ENCODE peak calls at places on chromosomes 6 and 20, in ten cellular contexts. A is thyroid gland, B is ovary, D is IMR-90, C is stomach, U is right lobe of liver, J is HCT116, S is heart left ventricle, Y is endothelial cell of umbilical vein, M is A549. X is an unnamed sample.

GRCh38 chr6:22320750-22321149 is 23.9 kb upstream of the PRL start:
- DNase-seq in U (no peak), B (no peak), Y (peak), D (peak), J (peak), S (no peak), M (peak), C (no peak), A (no peak), X (no peak)

GRCh38 chr6:27836080-27836782 is 76.0 kb downstream of the OR2B2 start:
- DNase-seq in C (no peak), S (no peak), J (no peak), D (no peak), B (no peak), U (no peak), M (no peak), Y (peak), A (no peak), X (no peak)

GRCh38 chr20:8433286-8433685 is 301.2 kb downstream of the PLCB1 start:
- DNase-seq in D (no peak), S (no peak), B (no peak), U (no peak), A (no peak), Y (no peak), J (no peak), M (no peak), C (no peak), X (no peak)

GRCh38 chr6:24004062-24004461 is 122.0 kb upstream of the NRSN1 start:
- DNase-seq in C (no peak), U (no peak), S (no peak), Y (no peak), D (no peak), B (no peak), A (no peak), J (no peak), M (no peak), X (no peak)

GRCh38 chr6:116507324-116507723 is 4.1 kb upstream of the CALHM5 start:
- DNase-seq in Y (no peak), C (no peak), U (no peak), D (peak), J (no peak), M (no peak), B (no peak), A (no peak), S (no peak), X (no peak)

GRCh38 chr20:11111191-11111590 is 437.4 kb upstream of the JAG1 start:
- DNase-seq in Y (peak), D (peak), B (no peak), J (no peak), S (no peak), A (no peak), C (no peak), U (no peak), M (no peak), X (no peak)

GRCh38 chr6:30264731-30265130 is 51.5 kb upstream of the TRIM26 start:
- DNase-seq in U (no peak), Y (no peak), B (no peak), A (no peak), J (no peak), D (peak), S (no peak), M (no peak), C (no peak), X (no peak)

GRCh38 chr20:31670371-31671228 is 32.9 kb downstream of the COX4I2 start:
- DNase-seq in S (peak), A (peak), Y (no peak), U (peak), J (no peak), M (no peak), B (no peak), D (peak), C (peak), X (no peak)

GRCh38 chr6:7108196-7108963 is 619 bp downstream of the RREB1 start:
- DNase-seq in S (peak), B (no peak), M (peak), U (peak), D (peak), Y (peak), A (peak), C (peak), J (no peak), X (peak)
- TF ChIP-seq POLR2A in S (peak), B (no peak), M (no peak), U (peak), D (no peak), Y (peak), A (peak), C (no peak), J (no peak), X (no peak)

GRCh38 chr6:17928514-17929430 is 58.7 kb downstream of the KIF13A start:
- DNase-seq in B (no peak), D (peak), M (no peak), U (no peak), Y (peak), S (no peak), A (no peak), C (no peak), J (no peak), X (no peak)
- H3K27ac ChIP-seq in B (no peak), D (peak), M (peak), U (peak), Y (peak), S (peak), A (peak), C (peak), J (no peak), X (no peak)

DNA sequence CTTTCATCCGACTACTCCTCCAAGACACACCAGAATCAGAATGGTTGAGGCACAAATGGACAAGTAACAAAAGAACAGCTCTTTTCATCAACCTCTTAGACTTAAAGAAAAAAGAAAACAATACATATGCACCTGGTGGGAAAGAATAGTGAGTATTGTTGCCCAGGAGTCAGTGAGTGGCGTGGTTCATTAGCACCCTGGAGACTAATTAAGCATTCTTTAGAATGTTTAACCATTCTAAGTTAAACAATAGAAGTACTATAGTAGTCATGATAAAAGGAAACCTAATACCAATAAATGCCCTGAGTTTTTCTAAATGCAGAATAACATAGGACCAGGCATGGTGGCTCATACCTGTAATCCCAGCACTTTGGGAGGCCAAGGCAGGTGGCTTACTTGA is 16.9 kb downstream of the ZNF292 start:
- DNase-seq in D (no peak), J (no peak), U (no peak), Y (no peak), C (no peak), B (no peak), S (no peak), M (no peak), A (no peak), X (no peak)
- TF ChIP-seq CTCF in D (no peak), J (no peak), U (no peak), Y (no peak), C (no peak), B (no peak), S (no peak), M (no peak), A (no peak), X (no peak)

DNA sequence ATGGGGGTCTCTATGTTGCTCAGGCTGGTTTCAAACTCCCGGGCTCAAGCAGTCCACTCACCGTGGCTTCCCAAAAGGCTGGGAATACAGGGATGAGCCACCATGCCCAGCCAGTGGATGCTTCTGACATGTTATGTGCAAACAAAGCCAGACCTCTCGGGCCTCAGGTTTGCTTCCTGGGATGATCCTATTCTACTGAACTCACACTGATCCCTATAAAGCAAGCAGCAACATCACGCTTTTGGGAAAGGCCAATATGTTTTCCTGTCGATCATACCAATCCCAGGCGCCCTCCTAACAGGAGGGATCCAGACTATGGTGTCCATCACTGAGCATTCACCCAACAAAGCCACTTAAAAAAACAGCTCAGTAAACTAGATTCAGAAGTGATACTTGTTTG is 60.2 kb downstream of the CSE1L start:
- DNase-seq in U (no peak), B (no peak), C (no peak), Y (no peak), D (no peak), M (no peak), S (no peak), A (no peak), J (no peak), X (no peak)
- TF ChIP-seq POLR2A in U (no peak), B (no peak), C (no peak), Y (no peak), D (no peak), M (no peak), S (no peak), A (no peak), J (no peak), X (no peak)

DNA sequence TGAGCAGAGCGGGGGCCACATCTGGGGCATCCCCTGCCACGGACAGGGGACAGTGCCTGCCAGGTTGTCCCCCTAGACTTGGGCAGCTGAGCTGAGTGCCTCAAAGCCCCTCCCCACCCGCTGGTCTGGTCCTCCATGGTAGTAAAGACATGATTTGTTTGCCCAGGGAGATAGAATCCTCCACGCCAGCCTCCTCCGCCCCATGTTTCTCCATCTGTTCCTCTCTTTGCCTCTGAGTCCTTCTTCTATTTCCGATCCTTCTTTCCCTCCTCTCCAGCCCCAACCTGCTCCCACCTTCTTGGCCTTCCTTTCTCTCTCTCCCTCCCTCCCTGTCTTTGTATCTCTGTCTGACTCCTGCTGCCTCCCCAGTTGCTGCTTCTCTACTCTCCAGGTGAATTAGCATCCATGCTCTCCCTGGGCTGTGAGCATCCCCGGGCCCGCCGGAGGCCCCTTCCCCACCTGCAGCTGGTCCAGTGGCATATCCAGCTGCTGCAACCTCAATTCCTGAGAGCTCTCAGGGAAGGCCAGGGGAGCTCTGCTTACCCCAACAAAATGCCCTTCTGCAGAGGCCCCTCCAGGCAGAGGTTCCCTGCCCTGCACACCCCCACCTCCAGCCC is 45.8 kb downstream of the CPNE5 start:
- DNase-seq in U (no peak), S (no peak), Y (no peak), D (no peak), A (no peak), J (no peak), M (no peak), C (no peak), B (no peak), X (no peak)
- H3K27ac ChIP-seq in U (no peak), S (no peak), Y (no peak), D (no peak), A (no peak), J (no peak), M (no peak), C (no peak), B (no peak), X (no peak)

DNA sequence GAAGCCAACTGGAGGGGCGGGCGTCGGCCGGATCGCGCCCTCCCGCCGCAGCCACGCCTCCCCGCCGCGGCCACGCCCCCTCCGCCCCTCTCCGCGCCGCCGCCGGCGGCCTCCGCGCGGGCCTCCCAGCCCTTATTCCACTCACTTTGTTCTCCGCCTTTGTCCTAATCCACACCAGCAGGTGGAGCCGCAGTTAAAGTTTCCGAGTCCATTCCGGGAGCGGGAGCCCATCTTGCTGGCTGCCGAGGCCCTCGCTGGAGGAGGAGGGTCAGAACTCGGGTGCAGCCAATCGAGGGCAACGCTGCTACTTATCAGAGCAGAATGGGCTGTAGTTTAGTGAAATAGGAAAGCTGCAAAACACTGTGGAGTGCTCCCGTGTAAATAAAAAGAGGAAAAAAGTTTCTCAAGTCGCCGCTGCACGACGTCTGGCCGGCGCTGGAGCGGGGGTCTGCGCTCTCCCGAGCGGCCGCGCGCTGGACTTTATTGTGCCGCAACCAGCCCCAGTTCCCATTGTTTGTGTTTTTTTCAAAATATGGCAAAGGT is at the start of gene ASF1A:
- DNase-seq in C (peak), M (peak), U (peak), Y (peak), B (peak), J (peak), D (peak), A (peak), S (peak), X (peak)
- TF ChIP-seq CTCF in C (peak), M (peak), U (peak), Y (peak), B (peak), J (peak), D (peak), A (peak), S (peak), X (peak)